ENCODE peak calls at places on chromosomes 16 and 17, in ten cellular contexts. T is CD8-positive, alpha-beta T cell; V is gastrocnemius medialis; W is esophagus squamous epithelium; O is pancreas; P is tibial nerve; D is GM23248; E is left ventricle myocardium inferior; B is mammary epithelial cell; C is adrenal gland. I is an unnamed sample.

GRCh38 chr17:78745407-78746088 is 36.5 kb downstream of the CYTH1 start:
- DNase-seq in T (peak; percentile 61), V (no peak), W (no peak), O (no peak), P (peak; percentile 48), D (peak; percentile 67), E (no peak), B (no peak), C (no peak), I (no peak)

GRCh38 chr17:2189231-2189630 is 114.4 kb downstream of the SMG6 start:
- DNase-seq in T (no peak), V (no peak), W (no peak), O (no peak), P (no peak), D (peak; percentile 89), E (no peak), B (no peak), C (no peak), I (peak; percentile 67)

GRCh38 chr16:29943846-29944669 is 17.8 kb upstream of the TMEM219 start:
- DNase-seq in T (no peak), V (no peak), W (no peak), O (peak; percentile 34), P (no peak), D (peak; percentile 98), E (no peak), B (peak; percentile 97), C (peak; percentile 84), I (no peak)

GRCh38 chr16:6725634-6726331 is 606.9 kb upstream of the RBFOX1 start:
- DNase-seq in T (no peak), V (no peak), W (no peak), O (no peak), P (peak; percentile 8), D (no peak), E (no peak), B (no peak), C (no peak), I (no peak)

GRCh38 chr16:79310734-79311133 is 289.8 kb downstream of the MAF start:
- DNase-seq in T (no peak), V (no peak), W (no peak), O (no peak), P (no peak), D (no peak), E (no peak), B (no peak), C (no peak), I (no peak)

GRCh38 chr17:76094046-76094445 is 9.5 kb downstream of the EXOC7 start:
- DNase-seq in T (no peak), V (no peak), W (no peak), O (no peak), P (no peak), D (no peak), E (no peak), B (no peak), C (no peak), I (no peak)

GRCh38 chr16:49862694-49863093 is 6.8 kb upstream of the ZNF423 start:
- DNase-seq in T (no peak), V (no peak), W (no peak), O (no peak), P (no peak), D (no peak), E (no peak), B (no peak), C (no peak), I (no peak)

GRCh38 chr17:45793999-45794540 is 9.9 kb downstream of the CRHR1 start:
- DNase-seq in T (no peak), V (no peak), W (no peak), O (no peak), P (no peak), D (no peak), E (no peak), B (no peak), C (no peak), I (no peak)

GRCh38 chr17:50028207-50029120 is 27.4 kb upstream of the ITGA3 start:
- DNase-seq in T (no peak), V (no peak), W (no peak), O (no peak), P (no peak), D (peak; percentile 70), E (no peak), B (peak; percentile 97), C (no peak), I (no peak)

GRCh38 chr17:4719684-4720221 is 9.3 kb downstream of the ARRB2 start:
- DNase-seq in T (no peak), V (no peak), W (no peak), O (peak; percentile 52), P (no peak), D (no peak), E (no peak), B (no peak), C (peak; percentile 86), I (no peak)

GRCh38 chr16:6382787-6383515 is 949.7 kb upstream of the RBFOX1 start:
- DNase-seq in T (no peak), V (no peak), W (no peak), O (no peak), P (no peak), D (no peak), E (no peak), B (no peak), C (no peak), I (no peak)

GRCh38 chr16:49552273-49552928 is 178.8 kb downstream of the C16orf78 start:
- DNase-seq in T (no peak), V (no peak), W (no peak), O (no peak), P (no peak), D (no peak), E (no peak), B (no peak), C (no peak), I (peak; percentile 56)

GRCh38 chr16:20023190-20023589 is 50.5 kb downstream of the GPR139 start:
- DNase-seq in T (no peak), V (no peak), W (no peak), O (no peak), P (no peak), D (peak; percentile 18), E (no peak), B (peak; percentile 2), C (no peak), I (no peak)

GRCh38 chr17:11582217-11582616 is 16.1 kb upstream of the DNAH9 start:
- DNase-seq in T (no peak), V (no peak), W (no peak), O (no peak), P (no peak), D (no peak), E (no peak), B (no peak), C (no peak), I (no peak)

GRCh38 chr16:87667946-87668345 is 65.6 kb downstream of the JPH3 start:
- DNase-seq in T (no peak), V (no peak), W (no peak), O (no peak), P (no peak), D (no peak), E (no peak), B (no peak), C (no peak), I (peak; percentile 30)

GRCh38 chr16:87669672-87670071 is 67.4 kb downstream of the JPH3 start:
- DNase-seq in T (no peak), V (no peak), W (no peak), O (no peak), P (no peak), D (no peak), E (no peak), B (no peak), C (no peak), I (no peak)

GRCh38 chr16:87671715-87672270 is 69.5 kb downstream of the JPH3 start:
- DNase-seq in T (no peak), V (no peak), W (no peak), O (no peak), P (no peak), D (no peak), E (no peak), B (no peak), C (no peak), I (peak; percentile 7)

GRCh38 chr16:87674405-87674804 is 72.1 kb downstream of the JPH3 start:
- DNase-seq in T (no peak), V (no peak), W (no peak), O (no peak), P (no peak), D (no peak), E (no peak), B (no peak), C (no peak), I (no peak)

GRCh38 chr16:87671221-87671620 is 68.9 kb downstream of the JPH3 start:
- DNase-seq in T (no peak), V (no peak), W (no peak), O (no peak), P (no peak), D (peak; percentile 20), E (no peak), B (peak; percentile 8), C (no peak), I (no peak)
- H3K27me3 ChIP-seq in T (no peaks in the 10 kb centered on the region), V (peaks cover 14% of the 10 kb centered on the region), W (peaks cover 57% of the 10 kb centered on the region), O (no peaks in the 10 kb centered on the region), P (no peaks in the 10 kb centered on the region), D (peaks cover 10% of the 10 kb centered on the region), E (peaks cover 73% of the 10 kb centered on the region), B (no peaks in the 10 kb centered on the region), C (no peaks in the 10 kb centered on the region), I (no peaks in the 10 kb centered on the region)

GRCh38 chr17:43540821-43541674 is 5.1 kb downstream of the ETV4 start:
- DNase-seq in T (no peak), V (no peak), W (no peak), O (no peak), P (no peak), D (no peak), E (peak; percentile 40), B (no peak), C (no peak), I (peak; percentile 49)
- H3K4me1 ChIP-seq in T (no peaks in the 10 kb centered on the region), V (no peaks in the 10 kb centered on the region), W (peaks cover 23% of the 10 kb centered on the region), O (no peaks in the 10 kb centered on the region), P (no peaks in the 10 kb centered on the region), D (peaks cover 19% of the 10 kb centered on the region), E (peaks cover 38% of the 10 kb centered on the region), B (peaks cover 27% of the 10 kb centered on the region), C (peaks cover 8% of the 10 kb centered on the region), I (peaks cover 7% of the 10 kb centered on the region)

DNA sequence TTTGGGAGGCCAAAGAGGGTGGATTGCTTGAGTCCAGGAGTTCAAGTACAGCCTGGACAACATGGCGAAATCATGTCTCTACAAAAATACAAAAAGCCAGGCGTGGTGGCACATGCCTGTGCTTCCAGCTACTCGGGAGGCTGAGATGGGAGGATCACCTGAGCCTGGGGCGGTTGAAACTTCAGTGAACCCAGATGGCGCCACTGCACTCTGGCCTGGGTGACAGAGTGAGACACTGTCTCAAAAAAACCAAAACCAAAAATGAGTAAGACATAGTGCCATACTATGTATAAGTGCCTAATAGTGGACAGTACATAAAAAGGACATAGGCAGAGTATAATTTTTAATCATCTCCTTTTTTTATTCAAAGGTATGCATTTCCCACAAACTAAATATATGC is 4.0 kb downstream of the CTC1 start:
- DNase-seq in T (peak; percentile 24), V (no peak), W (no peak), O (no peak), P (no peak), D (no peak), E (no peak), B (no peak), C (no peak), I (no peak)
- H3K27me3 ChIP-seq in T (no peaks in the 10 kb centered on the region), V (no peaks in the 10 kb centered on the region), W (no peaks in the 10 kb centered on the region), O (no peaks in the 10 kb centered on the region), P (no peaks in the 10 kb centered on the region), D (no peaks in the 10 kb centered on the region), E (no peaks in the 10 kb centered on the region), B (no peaks in the 10 kb centered on the region), C (no peaks in the 10 kb centered on the region), I (no peaks in the 10 kb centered on the region)

DNA sequence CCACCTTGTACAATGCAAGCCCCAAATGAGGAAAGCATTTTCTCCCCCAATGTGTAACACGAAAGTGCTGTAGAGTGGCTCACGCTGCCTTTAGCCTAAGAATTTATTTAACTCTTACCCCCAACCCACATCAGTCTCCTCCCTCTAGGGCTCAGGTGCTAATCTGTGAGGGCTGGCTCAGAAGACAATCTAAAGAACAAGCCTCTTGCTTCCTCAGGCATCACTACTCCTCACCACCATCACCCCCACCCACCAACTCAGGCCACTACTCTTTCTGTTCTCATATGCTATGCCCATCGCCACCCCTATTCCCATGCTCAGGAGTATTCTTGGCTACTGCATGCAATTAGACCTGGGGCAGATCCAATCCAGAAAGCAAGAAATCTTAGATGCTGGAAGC is 3.9 kb upstream of the CCL2 start:
- DNase-seq in T (no peak), V (no peak), W (no peak), O (no peak), P (no peak), D (no peak), E (no peak), B (no peak), C (no peak), I (no peak)
- H3K4me1 ChIP-seq in T (no peaks in the 10 kb centered on the region), V (peaks cover 76% of the 10 kb centered on the region), W (peaks cover 32% of the 10 kb centered on the region), O (peaks cover 12% of the 10 kb centered on the region), P (peaks cover 10% of the 10 kb centered on the region), D (peaks cover 75% of the 10 kb centered on the region), E (peaks cover 85% of the 10 kb centered on the region), B (no peaks in the 10 kb centered on the region), C (peaks cover 73% of the 10 kb centered on the region), I (peaks cover 45% of the 10 kb centered on the region)